ENCODE peak calls at places on chromosomes 5 and 9, in seven cellular contexts. One of them, this sample, is unnamed.

GRCh38 chr5:157323107-157323706 is 57.3 kb downstream of the CYFIP2 start:
- DNase-seq in stomach: no peak
- DNase-seq in spleen: no peak
- DNase-seq in effector memory CD4-positive, alpha-beta T cell: no peak
- DNase-seq in MM.1S: no peak
- DNase-seq in SJSA1: no peak
- DNase-seq in AG04450: no peak
- DNase-seq in this sample: no peak

GRCh38 chr5:163948086-163948666 is 442.8 kb downstream of the MAT2B start:
- DNase-seq in MM.1S: no peak
- DNase-seq in effector memory CD4-positive, alpha-beta T cell: no peak
- DNase-seq in AG04450: no peak
- DNase-seq in SJSA1: no peak
- DNase-seq in spleen: peak; percentile 61
- DNase-seq in stomach: no peak
- DNase-seq in this sample: no peak

GRCh38 chr9:97528529-97529230 is 27.2 kb downstream of the TMOD1 start:
- DNase-seq in stomach: no peak
- DNase-seq in SJSA1: no peak
- DNase-seq in spleen: no peak
- DNase-seq in MM.1S: no peak
- DNase-seq in AG04450: no peak
- DNase-seq in effector memory CD4-positive, alpha-beta T cell: no peak
- DNase-seq in this sample: no peak

GRCh38 chr9:80968611-80969010 is 720.7 kb downstream of the TLE1 start:
- DNase-seq in stomach: no peak
- DNase-seq in MM.1S: no peak
- DNase-seq in effector memory CD4-positive, alpha-beta T cell: no peak
- DNase-seq in AG04450: peak; percentile 55
- DNase-seq in SJSA1: peak; percentile 63
- DNase-seq in spleen: no peak
- DNase-seq in this sample: no peak

GRCh38 chr5:124310453-124310852 is 436.0 kb downstream of the ZNF608 start:
- DNase-seq in stomach: no peak
- DNase-seq in effector memory CD4-positive, alpha-beta T cell: no peak
- DNase-seq in spleen: no peak
- DNase-seq in SJSA1: peak; percentile 38
- DNase-seq in AG04450: no peak
- DNase-seq in MM.1S: no peak
- DNase-seq in this sample: no peak

GRCh38 chr9:105069285-105070065 is 141.5 kb upstream of the ABCA1 start:
- DNase-seq in AG04450: no peak
- DNase-seq in effector memory CD4-positive, alpha-beta T cell: no peak
- DNase-seq in spleen: no peak
- DNase-seq in SJSA1: no peak
- DNase-seq in MM.1S: no peak
- DNase-seq in stomach: no peak
- DNase-seq in this sample: no peak

GRCh38 chr9:93809204-93809940 is 145.8 kb downstream of the BARX1 start:
- DNase-seq in stomach: no peak
- DNase-seq in MM.1S: no peak
- DNase-seq in SJSA1: no peak
- DNase-seq in spleen: peak; percentile 48
- DNase-seq in effector memory CD4-positive, alpha-beta T cell: no peak
- DNase-seq in AG04450: no peak
- DNase-seq in this sample: no peak

GRCh38 chr9:12922209-12922914 is 147.5 kb downstream of the LURAP1L start:
- DNase-seq in effector memory CD4-positive, alpha-beta T cell: no peak
- DNase-seq in SJSA1: no peak
- DNase-seq in MM.1S: no peak
- DNase-seq in spleen: no peak
- DNase-seq in AG04450: no peak
- DNase-seq in stomach: no peak
- DNase-seq in this sample: no peak

GRCh38 chr5:126917918-126918623 is 112.3 kb downstream of the MARCHF3 start:
- DNase-seq in spleen: no peak
- DNase-seq in effector memory CD4-positive, alpha-beta T cell: no peak
- DNase-seq in SJSA1: peak; percentile 30
- DNase-seq in MM.1S: no peak
- DNase-seq in stomach: no peak
- DNase-seq in AG04450: no peak
- DNase-seq in this sample: no peak

GRCh38 chr5:120405923-120406322 is 58.2 kb upstream of the PRR16 start:
- DNase-seq in SJSA1: no peak
- DNase-seq in effector memory CD4-positive, alpha-beta T cell: no peak
- DNase-seq in stomach: no peak
- DNase-seq in MM.1S: peak; percentile 55
- DNase-seq in spleen: no peak
- DNase-seq in AG04450: no peak
- DNase-seq in this sample: no peak

GRCh38 chr9:76615149-76615548 is 149.1 kb upstream of the PCA3 start:
- DNase-seq in MM.1S: no peak
- DNase-seq in stomach: peak; percentile 75
- DNase-seq in SJSA1: no peak
- DNase-seq in effector memory CD4-positive, alpha-beta T cell: no peak
- DNase-seq in AG04450: no peak
- DNase-seq in spleen: no peak
- DNase-seq in this sample: no peak

GRCh38 chr9:28503573-28503972 is 930.3 kb upstream of the C9orf72 start:
- DNase-seq in stomach: no peak
- DNase-seq in spleen: no peak
- DNase-seq in SJSA1: no peak
- DNase-seq in AG04450: no peak
- DNase-seq in effector memory CD4-positive, alpha-beta T cell: no peak
- DNase-seq in MM.1S: no peak
- DNase-seq in this sample: no peak

GRCh38 chr5:68843600-68844342 is 250.0 kb upstream of the SLC30A5 start:
- DNase-seq in effector memory CD4-positive, alpha-beta T cell: no peak
- DNase-seq in AG04450: no peak
- DNase-seq in SJSA1: no peak
- DNase-seq in spleen: no peak
- DNase-seq in MM.1S: no peak
- DNase-seq in stomach: no peak
- DNase-seq in this sample: no peak

GRCh38 chr9:18798518-18799290 is 234.3 kb downstream of the SAXO1 start:
- DNase-seq in stomach: no peak
- DNase-seq in spleen: no peak
- DNase-seq in MM.1S: no peak
- DNase-seq in SJSA1: no peak
- DNase-seq in AG04450: no peak
- DNase-seq in effector memory CD4-positive, alpha-beta T cell: no peak
- DNase-seq in this sample: no peak

GRCh38 chr5:64690417-64691151 is at the start of gene SHISAL2B:
- DNase-seq in AG04450: no peak
- DNase-seq in stomach: no peak
- DNase-seq in MM.1S: no peak
- DNase-seq in effector memory CD4-positive, alpha-beta T cell: no peak
- DNase-seq in spleen: peak; percentile 75
- DNase-seq in SJSA1: peak; percentile 5
- DNase-seq in this sample: no peak

GRCh38 chr9:18362901-18363685 is 110.9 kb upstream of the ADAMTSL1 start:
- DNase-seq in stomach: no peak
- DNase-seq in MM.1S: no peak
- DNase-seq in SJSA1: peak; percentile 1
- DNase-seq in effector memory CD4-positive, alpha-beta T cell: no peak
- DNase-seq in AG04450: peak; percentile 47
- DNase-seq in spleen: no peak
- DNase-seq in this sample: no peak

GRCh38 chr5:175892401-175892800 is 21.0 kb downstream of the CPLX2 start:
- DNase-seq in spleen: no peak
- DNase-seq in effector memory CD4-positive, alpha-beta T cell: no peak
- DNase-seq in MM.1S: no peak
- DNase-seq in SJSA1: no peak
- DNase-seq in stomach: no peak
- DNase-seq in AG04450: no peak
- DNase-seq in this sample: no peak

GRCh38 chr5:134813407-134813806 is 32.4 kb upstream of the C5orf24 start:
- DNase-seq in spleen: no peak
- DNase-seq in MM.1S: no peak
- DNase-seq in SJSA1: no peak
- DNase-seq in AG04450: no peak
- DNase-seq in stomach: no peak
- DNase-seq in effector memory CD4-positive, alpha-beta T cell: no peak
- DNase-seq in this sample: peak; percentile 91

GRCh38 chr9:70438341-70438924 is 24.0 kb upstream of the KLF9 start:
- DNase-seq in spleen: no peak
- DNase-seq in AG04450: no peak
- DNase-seq in SJSA1: peak; percentile 9
- DNase-seq in stomach: peak; percentile 80
- DNase-seq in effector memory CD4-positive, alpha-beta T cell: no peak
- DNase-seq in MM.1S: no peak
- DNase-seq in this sample: no peak

GRCh38 chr5:177515580-177515979 is 1.2 kb downstream of the DDX41 start:
- DNase-seq in stomach: no peak
- DNase-seq in spleen: no peak
- DNase-seq in MM.1S: no peak
- DNase-seq in SJSA1: no peak
- DNase-seq in effector memory CD4-positive, alpha-beta T cell: no peak
- DNase-seq in AG04450: no peak
- DNase-seq in this sample: peak; percentile 66
- H3K4me3 ChIP-seq in stomach: no peak overlapping the region
- H3K4me3 ChIP-seq in spleen: peak overlapping the region; percentile 94
- H3K4me3 ChIP-seq in MM.1S: peak overlapping the region; percentile 97
- H3K4me3 ChIP-seq in SJSA1: peak overlapping the region; percentile 84
- H3K4me3 ChIP-seq in effector memory CD4-positive, alpha-beta T cell: peak overlapping the region; percentile 89
- H3K4me3 ChIP-seq in AG04450: peak overlapping the region; percentile 97
- H3K4me3 ChIP-seq in this sample: peak overlapping the region; percentile 99

GRCh38 chr5:151158287-151158661 is 695 bp upstream of the ANXA6 start:
- DNase-seq in effector memory CD4-positive, alpha-beta T cell: no peak
- DNase-seq in spleen: no peak
- DNase-seq in stomach: no peak
- DNase-seq in SJSA1: peak; percentile 16
- DNase-seq in MM.1S: no peak
- DNase-seq in AG04450: no peak
- DNase-seq in this sample: no peak
- H3K4me3 ChIP-seq in effector memory CD4-positive, alpha-beta T cell: peak overlapping the region; percentile 89
- H3K4me3 ChIP-seq in spleen: peak overlapping the region; percentile 85
- H3K4me3 ChIP-seq in stomach: peak overlapping the region; percentile 75
- H3K4me3 ChIP-seq in SJSA1: peak overlapping the region; percentile 65
- H3K4me3 ChIP-seq in MM.1S: peak overlapping the region; percentile 97
- H3K4me3 ChIP-seq in AG04450: peak overlapping the region; percentile 95
- H3K4me3 ChIP-seq in this sample: peak overlapping the region; percentile 80

GRCh38 chr5:27402828-27403227 is 364.4 kb upstream of the CDH9 start:
- DNase-seq in stomach: no peak
- DNase-seq in effector memory CD4-positive, alpha-beta T cell: no peak
- DNase-seq in SJSA1: no peak
- DNase-seq in spleen: no peak
- DNase-seq in AG04450: no peak
- DNase-seq in MM.1S: no peak
- DNase-seq in this sample: no peak

GRCh38 chr5:27406020-27406419 is 367.6 kb upstream of the CDH9 start:
- DNase-seq in MM.1S: no peak
- DNase-seq in AG04450: no peak
- DNase-seq in SJSA1: no peak
- DNase-seq in stomach: no peak
- DNase-seq in effector memory CD4-positive, alpha-beta T cell: no peak
- DNase-seq in spleen: no peak
- DNase-seq in this sample: no peak

DNA sequence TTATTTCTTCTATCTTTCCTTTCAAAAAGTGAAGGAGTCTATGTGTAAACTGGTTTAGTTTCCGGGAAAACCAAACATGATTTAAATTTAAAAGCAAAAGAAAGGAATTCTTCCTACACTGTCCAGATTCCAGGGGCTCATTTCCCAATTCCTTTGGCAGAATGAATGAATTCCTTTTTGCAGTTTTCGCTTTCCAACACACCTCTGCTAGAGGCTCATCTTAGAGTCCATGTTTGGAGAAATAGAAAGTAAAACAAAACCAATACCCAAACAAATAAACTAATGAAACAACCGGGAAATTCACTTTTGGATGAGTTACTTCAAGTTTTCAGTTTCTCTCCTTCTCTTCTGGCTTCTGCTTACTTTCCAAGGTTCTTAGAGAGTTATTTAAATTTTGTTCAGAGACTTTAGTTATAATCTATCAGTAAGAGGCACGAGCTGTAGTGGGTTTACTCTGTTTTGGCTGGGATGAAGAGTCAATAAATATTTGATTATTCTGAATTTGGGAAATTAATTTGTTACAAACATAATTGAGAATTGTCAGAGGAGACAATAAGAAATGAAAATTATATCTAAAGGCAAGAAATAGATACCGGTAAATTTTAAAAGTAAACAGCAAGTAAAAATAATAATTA is 365.0 kb upstream of the CDH9 start:
- DNase-seq in SJSA1: peak; percentile 0
- DNase-seq in AG04450: no peak
- DNase-seq in spleen: no peak
- DNase-seq in MM.1S: peak; percentile 20
- DNase-seq in effector memory CD4-positive, alpha-beta T cell: no peak
- DNase-seq in stomach: no peak
- DNase-seq in this sample: no peak
- H3K4me3 ChIP-seq in SJSA1: no peak overlapping the region
- H3K4me3 ChIP-seq in AG04450: no peak overlapping the region
- H3K4me3 ChIP-seq in spleen: no peak overlapping the region
- H3K4me3 ChIP-seq in MM.1S: peak overlapping the region; percentile 29
- H3K4me3 ChIP-seq in effector memory CD4-positive, alpha-beta T cell: no peak overlapping the region
- H3K4me3 ChIP-seq in stomach: no peak overlapping the region
- H3K4me3 ChIP-seq in this sample: no peak overlapping the region

DNA sequence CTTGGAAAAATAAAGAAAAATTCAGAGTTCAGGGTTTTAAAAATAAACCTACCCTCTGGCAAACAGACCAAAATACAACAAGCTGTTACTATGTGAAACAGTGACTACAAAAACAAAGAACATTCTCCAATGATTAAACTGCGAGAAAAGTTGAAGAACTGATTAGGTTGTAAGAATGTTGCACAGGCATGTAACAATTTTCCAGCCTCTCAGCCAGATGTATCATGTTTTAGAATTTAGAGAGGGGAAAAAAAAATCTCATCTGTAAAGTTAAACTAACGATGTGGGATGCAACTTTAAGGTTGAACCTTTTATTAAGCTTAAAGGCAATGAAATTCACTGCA is 96.8 kb downstream of the MEF2C start:
- DNase-seq in MM.1S: no peak
- DNase-seq in spleen: no peak
- DNase-seq in effector memory CD4-positive, alpha-beta T cell: no peak
- DNase-seq in AG04450: no peak
- DNase-seq in stomach: no peak
- DNase-seq in SJSA1: no peak
- DNase-seq in this sample: no peak
- H3K4me3 ChIP-seq in MM.1S: no peak overlapping the region
- H3K4me3 ChIP-seq in spleen: no peak overlapping the region
- H3K4me3 ChIP-seq in effector memory CD4-positive, alpha-beta T cell: no peak overlapping the region
- H3K4me3 ChIP-seq in AG04450: peak overlapping the region; percentile 1
- H3K4me3 ChIP-seq in stomach: no peak overlapping the region
- H3K4me3 ChIP-seq in SJSA1: no peak overlapping the region
- H3K4me3 ChIP-seq in this sample: no peak overlapping the region

This sample was measured in Jurkat, Clone E6-1.